ENCODE peak calls at places on chromosomes 3 and 15, in ten cellular contexts. P, K, X, E, O, W, V, I, H and F are unnamed samples.

GRCh38 chr15:56208185-56208584 is 35.5 kb downstream of the RFX7 start:
- ATAC-seq in P (no peak), K (no peak), X (no peak), E (peak; percentile 29), O (no peak), W (no peak), V (no peak), I (no peak), H (no peak), F (no peak)

GRCh38 chr15:31227954-31228542 is 98.6 kb upstream of the KLF13 start:
- ATAC-seq in P (no peak), K (no peak), X (no peak), E (no peak), O (no peak), W (no peak), V (peak; percentile 34), I (no peak), H (no peak), F (no peak)

GRCh38 chr3:43692971-43693370 is 2.2 kb downstream of the ABHD5 start:
- ATAC-seq in P (no peak), K (no peak), X (no peak), E (no peak), O (no peak), W (no peak), V (no peak), I (no peak), H (no peak), F (no peak)

GRCh38 chr3:125107861-125108567 is 52.2 kb upstream of the HEG1 start:
- ATAC-seq in P (peak; percentile 46), K (no peak), X (peak; percentile 70), E (no peak), O (no peak), W (no peak), V (no peak), I (no peak), H (no peak), F (no peak)

GRCh38 chr3:71057526-71057894 is 526.0 kb downstream of the FOXP1 start:
- ATAC-seq in P (peak; percentile 31), K (no peak), X (no peak), E (no peak), O (peak; percentile 36), W (no peak), V (no peak), I (peak; percentile 18), H (peak; percentile 9), F (no peak)

GRCh38 chr15:88647362-88648105 is 8.7 kb downstream of the ISG20 start:
- ATAC-seq in P (peak; percentile 89), K (no peak), X (no peak), E (no peak), O (peak; percentile 26), W (no peak), V (peak; percentile 78), I (no peak), H (no peak), F (no peak)

GRCh38 chr15:57395292-57395691 is 19.0 kb downstream of the CGNL1 start:
- ATAC-seq in P (peak; percentile 70), K (peak; percentile 26), X (no peak), E (no peak), O (peak; percentile 14), W (no peak), V (no peak), I (no peak), H (peak; percentile 25), F (peak; percentile 22)

GRCh38 chr3:152519376-152519775 is 250.6 kb downstream of the MBNL1 start:
- ATAC-seq in P (no peak), K (no peak), X (no peak), E (no peak), O (no peak), W (no peak), V (no peak), I (no peak), H (no peak), F (no peak)

GRCh38 chr15:81000144-81000625 is 538 bp upstream of the TLNRD1 start:
- ATAC-seq in P (peak; percentile 18), K (peak; percentile 6), X (peak; percentile 3), E (no peak), O (no peak), W (no peak), V (no peak), I (no peak), H (peak; percentile 16), F (no peak)

GRCh38 chr3:53938645-53939044 is 47.0 kb upstream of the SELENOK start:
- ATAC-seq in P (peak; percentile 89), K (peak; percentile 57), X (no peak), E (peak; percentile 35), O (peak; percentile 90), W (no peak), V (no peak), I (peak; percentile 44), H (peak; percentile 72), F (no peak)

GRCh38 chr3:100448079-100448478 is 44.3 kb upstream of the TMEM45A start:
- ATAC-seq in P (peak; percentile 22), K (no peak), X (no peak), E (no peak), O (no peak), W (no peak), V (no peak), I (no peak), H (no peak), F (no peak)

GRCh38 chr3:130341882-130342281 is 3.6 kb upstream of the COL6A5 start:
- ATAC-seq in P (no peak), K (no peak), X (no peak), E (no peak), O (no peak), W (no peak), V (no peak), I (no peak), H (no peak), F (no peak)

GRCh38 chr3:36147934-36148333 is 232.4 kb upstream of the STAC start:
- ATAC-seq in P (no peak), K (no peak), X (no peak), E (no peak), O (no peak), W (no peak), V (no peak), I (no peak), H (no peak), F (no peak)

GRCh38 chr3:188553569-188553968 is 399.6 kb downstream of the LPP start:
- ATAC-seq in P (no peak), K (no peak), X (peak; percentile 41), E (peak; percentile 99), O (no peak), W (no peak), V (no peak), I (peak; percentile 91), H (no peak), F (no peak)

GRCh38 chr3:61578667-61579367 is 17.4 kb downstream of the PTPRG start:
- ATAC-seq in P (peak; percentile 47), K (no peak), X (no peak), E (no peak), O (no peak), W (no peak), V (no peak), I (no peak), H (peak; percentile 40), F (no peak)

GRCh38 chr3:158709666-158710083 is 22.6 kb downstream of the RARRES1 start:
- ATAC-seq in P (peak; percentile 62), K (no peak), X (peak; percentile 59), E (no peak), O (peak; percentile 31), W (peak; percentile 35), V (no peak), I (no peak), H (no peak), F (peak; percentile 41)

GRCh38 chr15:26806161-26806560 is 33.3 kb upstream of the GABRB3 start:
- ATAC-seq in P (peak; percentile 96), K (peak; percentile 90), X (no peak), E (no peak), O (no peak), W (no peak), V (no peak), I (no peak), H (peak; percentile 81), F (no peak)